ENCODE peak calls at places on chromosomes 1 and 21, in ten cellular contexts. D is kidney glomerular epithelial cell, S is colonic mucosa, P is mammary epithelial cell, R is fibroblast of lung, B is AG08396, N is AG10803, C is cardiac fibroblast, Y is glutamatergic neuron, L is MCF 10A. W is an unnamed sample.

GRCh38 chr1:8598783-8599182 is 218.7 kb downstream of the RERE start:
- DNase-seq in D (no peak), S (no peak), P (no peak), R (peak), B (peak), N (no peak), C (no peak), Y (peak), L (no peak), W (no peak)

GRCh38 chr21:32403201-32403701 is 9.3 kb upstream of the EVA1C start:
- DNase-seq in D (peak), S (peak), P (peak), R (peak), B (peak), N (peak), C (peak), Y (peak), L (peak), W (peak)

GRCh38 chr1:183562701-183563100 is 27.6 kb downstream of the NCF2 start:
- DNase-seq in D (no peak), S (no peak), P (no peak), R (no peak), B (no peak), N (no peak), C (no peak), Y (no peak), L (no peak), W (no peak)

GRCh38 chr1:151831605-151832004 is at the start of gene RORC:
- DNase-seq in D (no peak), S (peak), P (no peak), R (no peak), B (no peak), N (no peak), C (no peak), Y (no peak), L (peak), W (peak)

GRCh38 chr1:4734791-4735190 is 80.4 kb downstream of the AJAP1 start:
- DNase-seq in D (no peak), S (no peak), P (no peak), R (no peak), B (no peak), N (no peak), C (no peak), Y (no peak), L (no peak), W (no peak)

GRCh38 chr1:212957546-212957945 is 7.2 kb downstream of the VASH2 start:
- DNase-seq in D (no peak), S (no peak), P (no peak), R (no peak), B (no peak), N (no peak), C (no peak), Y (no peak), L (no peak), W (no peak)

GRCh38 chr1:94122201-94122970 is 1.4 kb upstream of the ABCA4 start:
- DNase-seq in D (no peak), S (no peak), P (no peak), R (no peak), B (no peak), N (peak), C (peak), Y (no peak), L (no peak), W (no peak)

GRCh38 chr21:35616090-35616489 is 444.2 kb downstream of the SETD4 start:
- DNase-seq in D (no peak), S (no peak), P (peak), R (peak), B (peak), N (peak), C (peak), Y (no peak), L (peak), W (no peak)

GRCh38 chr1:30145723-30146263 is 577.6 kb downstream of the MATN1 start:
- DNase-seq in D (no peak), S (no peak), P (no peak), R (no peak), B (no peak), N (no peak), C (no peak), Y (no peak), L (no peak), W (no peak)

GRCh38 chr1:66652556-66652955 is 99.7 kb upstream of the DYNLT5 start:
- DNase-seq in D (peak), S (no peak), P (no peak), R (no peak), B (no peak), N (peak), C (peak), Y (no peak), L (no peak), W (no peak)

GRCh38 chr1:228048659-228049333 is 33.7 kb upstream of the ARF1 start:
- DNase-seq in D (no peak), S (no peak), P (no peak), R (no peak), B (no peak), N (no peak), C (no peak), Y (no peak), L (no peak), W (peak)

GRCh38 chr1:71916894-71917293 is 365.4 kb downstream of the NEGR1 start:
- DNase-seq in D (no peak), S (no peak), P (no peak), R (no peak), B (no peak), N (no peak), C (no peak), Y (no peak), L (no peak), W (no peak)

GRCh38 chr1:113652773-113653172 is 106.5 kb downstream of the PHTF1 start:
- DNase-seq in D (no peak), S (no peak), P (peak), R (no peak), B (no peak), N (peak), C (peak), Y (no peak), L (peak), W (no peak)

GRCh38 chr1:16440150-16440479 is 409 bp upstream of the NECAP2 start:
- DNase-seq in D (no peak), S (no peak), P (no peak), R (no peak), B (no peak), N (no peak), C (no peak), Y (no peak), L (no peak), W (peak)

GRCh38 chr1:158013840-158014520 is 20.5 kb downstream of the KIRREL1 start:
- DNase-seq in D (no peak), S (no peak), P (no peak), R (peak), B (no peak), N (peak), C (no peak), Y (no peak), L (no peak), W (no peak)

GRCh38 chr1:237070519-237070918 is 28.5 kb downstream of the RYR2 start:
- DNase-seq in D (no peak), S (no peak), P (no peak), R (no peak), B (no peak), N (no peak), C (no peak), Y (no peak), L (no peak), W (no peak)

GRCh38 chr1:213989071-213989739 is 1.4 kb downstream of the PROX1 start:
- DNase-seq in D (no peak), S (no peak), P (no peak), R (no peak), B (no peak), N (no peak), C (no peak), Y (peak), L (no peak), W (no peak)

GRCh38 chr1:160205242-160205973 is at the start of gene PEA15:
- DNase-seq in D (no peak), S (peak), P (peak), R (peak), B (peak), N (peak), C (peak), Y (peak), L (peak), W (peak)

GRCh38 chr1:244341455-244342450 is 110.0 kb downstream of the ADSS2 start:
- DNase-seq in D (peak), S (peak), P (peak), R (no peak), B (no peak), N (peak), C (peak), Y (no peak), L (peak), W (peak)

GRCh38 chr1:221637641-221638041 is 104.2 kb downstream of the DUSP10 start:
- DNase-seq in D (no peak), S (no peak), P (no peak), R (peak), B (peak), N (peak), C (peak), Y (no peak), L (peak), W (no peak)

GRCh38 chr1:3350441-3351261 is 103.8 kb upstream of the ARHGEF16 start:
- DNase-seq in D (no peak), S (no peak), P (no peak), R (no peak), B (no peak), N (no peak), C (peak), Y (no peak), L (no peak), W (no peak)

GRCh38 chr21:42562816-42563215 is 49.2 kb downstream of the SLC37A1 start:
- DNase-seq in D (no peak), S (no peak), P (no peak), R (no peak), B (no peak), N (no peak), C (no peak), Y (peak), L (no peak), W (no peak)

GRCh38 chr1:226626577-226626956 is 78.0 kb downstream of the STUM start:
- DNase-seq in D (peak), S (peak), P (peak), R (peak), B (peak), N (peak), C (peak), Y (peak), L (peak), W (peak)

GRCh38 chr1:234998174-234998741 is 130.4 kb downstream of the TOMM20 start:
- DNase-seq in D (peak), S (peak), P (peak), R (peak), B (no peak), N (peak), C (peak), Y (no peak), L (peak), W (peak)

GRCh38 chr1:9322845-9323244 is 30.2 kb downstream of the SPSB1 start:
- DNase-seq in D (no peak), S (no peak), P (no peak), R (no peak), B (no peak), N (no peak), C (no peak), Y (no peak), L (no peak), W (no peak)

GRCh38 chr1:25780318-25781129 is 19.5 kb upstream of the SELENON start:
- DNase-seq in D (no peak), S (no peak), P (no peak), R (peak), B (no peak), N (no peak), C (no peak), Y (no peak), L (peak), W (peak)

GRCh38 chr1:232179896-232180760 is 449.8 kb downstream of the SIPA1L2 start:
- DNase-seq in D (no peak), S (no peak), P (no peak), R (no peak), B (no peak), N (no peak), C (no peak), Y (no peak), L (no peak), W (no peak)

GRCh38 chr1:182476625-182477024 is 26.7 kb downstream of the RGSL1 start:
- DNase-seq in D (no peak), S (no peak), P (no peak), R (no peak), B (no peak), N (no peak), C (no peak), Y (no peak), L (no peak), W (no peak)

GRCh38 chr1:172588296-172589291 is 55.6 kb downstream of the SUCO start:
- DNase-seq in D (peak), S (no peak), P (peak), R (peak), B (peak), N (peak), C (peak), Y (no peak), L (peak), W (no peak)

GRCh38 chr1:6703016-6703415 is 1.4 kb upstream of the DNAJC11 start:
- DNase-seq in D (no peak), S (no peak), P (no peak), R (no peak), B (no peak), N (peak), C (no peak), Y (peak), L (no peak), W (no peak)

GRCh38 chr1:52400131-52400530 is 4.1 kb downstream of the ORC1 start:
- DNase-seq in D (no peak), S (no peak), P (peak), R (no peak), B (no peak), N (no peak), C (peak), Y (no peak), L (peak), W (no peak)

GRCh38 chr1:204295666-204296065 is 64.1 kb downstream of the PLEKHA6 start:
- DNase-seq in D (no peak), S (peak), P (no peak), R (peak), B (peak), N (no peak), C (no peak), Y (no peak), L (no peak), W (no peak)

GRCh38 chr1:22290611-22291010 is 147.7 kb upstream of the WNT4 start:
- DNase-seq in D (no peak), S (no peak), P (no peak), R (no peak), B (no peak), N (no peak), C (no peak), Y (no peak), L (no peak), W (no peak)

GRCh38 chr1:31335007-31335406 is 37.9 kb downstream of the FABP3 start:
- DNase-seq in D (peak), S (no peak), P (peak), R (peak), B (peak), N (peak), C (peak), Y (no peak), L (peak), W (peak)

W was measured in prostate gland.